ENCODE peak calls at places on chromosomes 7 and 10, in six cellular contexts. M, U, E, V, J and Z are unnamed samples.

GRCh38 chr7:22781230-22781711 is 41.4 kb downstream of the TOMM7 start:
- DNase-seq in M (no peak), U (peak; percentile 24), E (no peak), V (no peak), J (no peak), Z (peak; percentile 25)

GRCh38 chr7:112202819-112203218 is 3.4 kb downstream of the DOCK4 start:
- DNase-seq in M (no peak), U (peak; percentile 35), E (no peak), V (no peak), J (peak; percentile 59), Z (peak; percentile 40)

GRCh38 chr10:48993627-48994026 is 54.0 kb upstream of the LRRC18 start:
- DNase-seq in M (no peak), U (no peak), E (no peak), V (no peak), J (no peak), Z (no peak)

GRCh38 chr10:1509003-1509402 is 228.3 kb downstream of the ADARB2 start:
- DNase-seq in M (no peak), U (no peak), E (no peak), V (no peak), J (no peak), Z (no peak)

GRCh38 chr10:88019753-88020152 is 156.3 kb downstream of the PTEN start:
- DNase-seq in M (no peak), U (no peak), E (no peak), V (no peak), J (no peak), Z (no peak)

GRCh38 chr10:102334106-102334505 is 61.4 kb upstream of the NFKB2 start:
- DNase-seq in M (no peak), U (no peak), E (no peak), V (no peak), J (peak; percentile 61), Z (no peak)

GRCh38 chr7:90736968-90737939 is 141.1 kb downstream of the CDK14 start:
- DNase-seq in M (no peak), U (no peak), E (no peak), V (no peak), J (no peak), Z (no peak)

GRCh38 chr10:124385627-124386185 is 33.0 kb downstream of the OAT start:
- DNase-seq in M (no peak), U (no peak), E (no peak), V (peak; percentile 7), J (no peak), Z (no peak)

GRCh38 chr10:76946268-76946667 is 691.3 kb downstream of the KCNMA1 start:
- DNase-seq in M (no peak), U (no peak), E (no peak), V (no peak), J (no peak), Z (no peak)

GRCh38 chr10:85444868-85445267 is 921.7 kb downstream of the GRID1 start:
- DNase-seq in M (no peak), U (no peak), E (no peak), V (no peak), J (no peak), Z (no peak)

GRCh38 chr7:139799586-139799985 is 21.8 kb upstream of the HIPK2 start:
- DNase-seq in M (no peak), U (peak; percentile 7), E (no peak), V (no peak), J (no peak), Z (no peak)

GRCh38 chr10:79984851-79985250 is 35.9 kb upstream of the SFTPD start:
- DNase-seq in M (no peak), U (no peak), E (no peak), V (no peak), J (peak; percentile 64), Z (no peak)

GRCh38 chr10:89362928-89363327 is 14.9 kb upstream of the IFIT1B start:
- DNase-seq in M (no peak), U (no peak), E (no peak), V (no peak), J (no peak), Z (no peak)

GRCh38 chr10:114316744-114317143 is 77.7 kb downstream of the VWA2 start:
- DNase-seq in M (no peak), U (no peak), E (no peak), V (no peak), J (no peak), Z (no peak)

GRCh38 chr7:108454674-108455523 is 1.3 kb downstream of the NRCAM start:
- DNase-seq in M (no peak), U (peak; percentile 32), E (no peak), V (peak; percentile 19), J (peak; percentile 42), Z (no peak)

GRCh38 chr7:47826754-47827153 is 121.5 kb downstream of the PKD1L1 start:
- DNase-seq in M (no peak), U (no peak), E (no peak), V (no peak), J (no peak), Z (no peak)

GRCh38 chr7:108875139-108875538 is 305.5 kb downstream of the DNAJB9 start:
- DNase-seq in M (no peak), U (no peak), E (no peak), V (no peak), J (no peak), Z (no peak)

GRCh38 chr7:108452707-108453106 is 3.5 kb downstream of the NRCAM start:
- DNase-seq in M (no peak), U (no peak), E (no peak), V (no peak), J (no peak), Z (no peak)

GRCh38 chr10:69879628-69880257 is 78.0 kb downstream of the COL13A1 start:
- DNase-seq in M (no peak), U (no peak), E (no peak), V (no peak), J (no peak), Z (no peak)

GRCh38 chr7:151206914-151207313 is 3.4 kb downstream of the H2BK1 start:
- DNase-seq in M (no peak), U (no peak), E (no peak), V (no peak), J (no peak), Z (no peak)

GRCh38 chr10:5518143-5518542 is 6.6 kb upstream of the CALML3 start:
- DNase-seq in M (no peak), U (no peak), E (no peak), V (no peak), J (no peak), Z (no peak)

GRCh38 chr10:113362645-113363091 is 190.2 kb upstream of the HABP2 start:
- DNase-seq in M (no peak), U (no peak), E (no peak), V (no peak), J (no peak), Z (peak; percentile 37)

GRCh38 chr10:49350138-49350537 is 45.8 kb downstream of the DRGX start:
- DNase-seq in M (no peak), U (no peak), E (no peak), V (no peak), J (no peak), Z (no peak)

GRCh38 chr10:119786117-119786769 is 60.4 kb downstream of the INPP5F start:
- DNase-seq in M (no peak), U (peak; percentile 32), E (no peak), V (no peak), J (no peak), Z (no peak)

GRCh38 chr10:114319406-114320248 is 80.6 kb downstream of the VWA2 start:
- DNase-seq in M (no peak), U (no peak), E (no peak), V (no peak), J (no peak), Z (no peak)

GRCh38 chr7:96388620-96389383 is 66.9 kb upstream of the SLC25A13 start:
- DNase-seq in M (no peak), U (no peak), E (no peak), V (peak; percentile 20), J (no peak), Z (no peak)

GRCh38 chr10:89954787-89955566 is 253.6 kb downstream of the KIF20B start:
- DNase-seq in M (no peak), U (no peak), E (no peak), V (no peak), J (no peak), Z (no peak)

DNA sequence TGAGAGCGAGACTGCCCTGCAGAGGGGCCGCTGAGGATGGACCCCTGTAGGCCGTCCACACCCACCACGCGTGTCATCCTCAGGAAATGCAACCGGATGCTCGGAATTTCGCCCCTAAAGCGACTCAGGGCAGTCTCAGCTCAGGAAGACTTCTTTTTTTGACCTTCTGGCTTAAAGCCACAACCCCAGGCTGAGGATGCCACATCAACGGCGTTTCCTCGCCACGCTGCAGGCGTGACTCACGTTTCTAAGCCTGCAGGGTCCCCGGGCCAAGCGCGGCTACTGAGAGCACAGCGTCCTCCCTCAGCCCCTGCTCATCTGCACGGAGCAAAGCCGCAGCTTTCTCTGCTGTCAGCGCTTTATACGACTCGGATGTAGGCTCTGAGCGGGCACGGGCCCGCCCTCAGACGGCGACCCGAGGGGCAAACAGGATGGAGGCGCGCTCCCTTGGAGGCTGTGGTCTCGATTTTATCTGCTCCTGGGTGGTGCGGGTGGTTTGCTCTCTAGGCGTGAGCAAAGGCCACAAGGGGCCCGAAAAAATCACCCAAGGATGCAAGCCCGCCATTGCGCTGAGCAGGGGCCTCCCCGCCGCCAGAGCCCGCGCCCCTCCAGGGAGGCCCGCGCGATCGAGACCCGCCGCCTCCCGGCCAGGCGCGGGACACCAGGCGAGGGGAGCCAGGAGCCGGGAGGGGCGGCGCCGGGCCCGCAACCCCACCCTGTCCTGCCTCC is 726 bp upstream of the INSIG1 start:
- DNase-seq in M (peak; percentile 88), U (peak; percentile 72), E (peak; percentile 84), V (peak; percentile 76), J (peak; percentile 78), Z (peak; percentile 62)
- TF ChIP-seq CTCF in M (no peak), U (peak; percentile 23), E (no peak), V (peak; percentile 78), J (peak; percentile 52), Z (peak; percentile 65)

GRCh38 chr10:44978213-44978569 is 418 bp downstream of the DEPP1 start:
- DNase-seq in M (no peak), U (no peak), E (no peak), V (peak; percentile 20), J (no peak), Z (no peak)
- H3K27ac ChIP-seq in M (no peak overlapping the region), U (peak overlapping the region; percentile 94), E (peak overlapping the region; percentile 97), V (peak overlapping the region; percentile 37), J (peak overlapping the region; percentile 90), Z (peak overlapping the region; percentile 100)

DNA sequence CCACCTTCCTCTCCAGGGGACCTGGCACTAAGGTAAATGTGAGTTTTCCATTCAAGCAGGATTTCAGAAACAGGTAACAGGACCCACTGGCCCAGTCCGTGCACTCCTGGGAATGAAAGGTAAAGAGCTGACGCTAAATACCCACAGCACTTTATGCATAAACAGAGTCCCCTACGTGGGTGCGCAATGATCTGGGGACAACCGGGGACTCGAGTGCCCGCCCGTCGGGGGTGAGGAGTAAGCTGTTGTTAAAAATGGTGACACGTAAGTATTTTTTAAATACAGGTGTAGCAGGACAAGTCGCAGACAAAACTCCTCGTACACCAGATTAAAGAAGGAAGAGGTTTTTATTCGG is 47.2 kb upstream of the PPP2R2D start:
- DNase-seq in M (no peak), U (no peak), E (no peak), V (no peak), J (no peak), Z (no peak)
- H3K9me3 ChIP-seq in M (no peaks in the 10 kb centered on the region), U (no peaks in the 10 kb centered on the region), E (no peaks in the 10 kb centered on the region), V (no peaks in the 10 kb centered on the region), J (no peaks in the 10 kb centered on the region), Z (no peaks in the 10 kb centered on the region)

DNA sequence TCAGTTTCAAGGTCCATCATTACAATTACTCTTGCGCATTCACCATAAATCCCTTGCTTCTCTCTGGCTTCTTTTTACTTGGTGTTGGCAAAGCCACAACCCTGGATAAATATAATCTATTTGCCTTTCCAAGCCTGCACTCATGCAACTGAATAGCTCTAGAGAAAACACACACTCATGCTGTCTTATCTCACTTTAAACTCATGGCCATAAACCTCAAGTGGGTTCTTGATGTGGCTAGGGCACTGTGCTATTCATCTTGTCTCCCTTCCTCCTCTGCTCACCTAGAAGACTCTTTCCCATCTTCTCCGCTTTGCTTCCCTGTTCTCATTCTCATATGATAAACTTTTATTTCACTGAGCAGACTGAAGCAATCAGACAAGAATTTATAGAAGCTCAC is 165.4 kb upstream of the MTPN start:
- DNase-seq in M (no peak), U (no peak), E (no peak), V (no peak), J (no peak), Z (no peak)
- TF ChIP-seq CTCF in M (no peak), U (no peak), E (no peak), V (no peak), J (no peak), Z (no peak)